ENCODE peak calls at places on chromosomes 12 and 14, in eight cellular contexts. G is progenitor cell of endocrine pancreas, W is tibial nerve, X is fibroblast of mammary gland, N is HL-60, D is H9, L is endodermal cell, A is GM20000. O is an unnamed sample.

GRCh38 chr12:90211017-90211416 is 502.4 kb upstream of the ATP2B1 start:
- DNase-seq in G (no peak), W (no peak), X (peak; percentile 57), N (no peak), D (no peak), L (no peak), A (no peak), O (no peak)

GRCh38 chr12:21065845-21066244 is 65.1 kb upstream of the SLCO1B1 start:
- DNase-seq in G (no peak), W (no peak), X (no peak), N (no peak), D (no peak), L (peak; percentile 59), A (no peak), O (no peak)

GRCh38 chr14:68549057-68549421 is 243.8 kb downstream of the ZFP36L1 start:
- DNase-seq in G (no peak), W (no peak), X (peak; percentile 96), N (no peak), D (no peak), L (no peak), A (no peak), O (no peak)

GRCh38 chr14:76201162-76201561 is 49.4 kb downstream of the GPATCH2L start:
- DNase-seq in G (no peak), W (no peak), X (peak; percentile 94), N (no peak), D (no peak), L (no peak), A (no peak), O (no peak)

GRCh38 chr12:53023-53734 is 13.4 kb upstream of the IQSEC3 start:
- DNase-seq in G (no peak), W (no peak), X (no peak), N (no peak), D (no peak), L (no peak), A (no peak), O (no peak)

GRCh38 chr14:64997108-64997794 is 10.6 kb downstream of the FNTB start:
- DNase-seq in G (no peak), W (no peak), X (peak; percentile 29), N (no peak), D (no peak), L (no peak), A (no peak), O (no peak)

GRCh38 chr12:107518868-107519267 is 166.7 kb upstream of the PWP1 start:
- DNase-seq in G (no peak), W (no peak), X (no peak), N (no peak), D (no peak), L (no peak), A (no peak), O (no peak)

GRCh38 chr14:86838363-86838762 is 1154.6 kb downstream of the GALC start:
- DNase-seq in G (no peak), W (no peak), X (peak; percentile 8), N (no peak), D (no peak), L (no peak), A (no peak), O (no peak)

GRCh38 chr12:53726342-53726741 is 910 bp downstream of the CALCOCO1 start:
- DNase-seq in G (no peak), W (no peak), X (no peak), N (no peak), D (no peak), L (no peak), A (peak; percentile 49), O (no peak)

GRCh38 chr12:57726151-57726883 is 12.2 kb downstream of the AGAP2 start:
- DNase-seq in G (peak; percentile 43), W (no peak), X (peak; percentile 80), N (no peak), D (peak; percentile 93), L (peak; percentile 97), A (peak; percentile 55), O (peak; percentile 75)
- TF ChIP-seq CTCF in G (peak; percentile 64), W (peak; percentile 67), X (peak; percentile 78), N (no peak), D (peak; percentile 90), L (peak; percentile 89), A (no peak), O (peak; percentile 63)

DNA sequence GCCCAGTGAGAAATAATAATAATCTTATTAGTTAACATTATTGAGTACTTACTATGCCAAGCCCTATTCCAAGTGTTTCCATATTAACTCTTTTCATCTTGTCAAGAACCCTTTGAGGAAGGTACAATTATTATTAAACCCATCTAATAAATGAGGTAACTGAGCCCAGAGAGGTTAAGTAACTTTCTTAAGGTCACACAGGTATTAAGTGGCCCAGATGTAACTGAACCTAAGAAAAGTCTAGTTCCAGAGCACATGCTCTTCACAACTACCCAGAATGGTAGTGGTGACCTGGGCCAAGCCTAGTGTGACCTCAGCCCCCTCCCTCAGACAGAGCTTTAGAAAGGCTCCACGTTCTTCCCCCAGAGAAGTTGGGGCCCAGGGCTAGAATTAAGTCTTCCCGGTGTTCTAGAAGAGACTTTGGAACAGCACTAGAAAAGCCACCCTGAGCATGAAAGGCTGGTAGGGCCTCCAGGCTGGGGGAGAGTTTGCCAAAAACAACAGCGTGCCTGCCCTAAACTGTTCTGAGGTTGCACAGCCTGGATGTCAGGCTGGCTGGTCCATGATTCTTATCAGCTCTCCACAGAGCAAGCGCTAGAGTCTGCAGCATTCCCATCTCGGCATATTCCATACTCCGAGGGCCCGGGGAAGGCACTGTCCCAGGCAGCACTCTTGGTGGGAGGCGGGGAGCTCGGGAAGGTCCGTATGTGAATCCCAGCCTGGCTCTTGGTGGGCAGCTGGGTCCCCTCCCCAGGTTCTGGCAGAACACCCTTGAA is 41.3 kb upstream of the CTDSP2 start:
- DNase-seq in G (no peak), W (no peak), X (peak; percentile 45), N (no peak), D (peak; percentile 52), L (peak; percentile 76), A (no peak), O (no peak)
- TF ChIP-seq CTCF in G (no peak), W (no peak), X (no peak), N (no peak), D (no peak), L (no peak), A (no peak), O (no peak)

GRCh38 chr12:46071769-46072624 is 81.6 kb upstream of the SCAF11 start:
- DNase-seq in G (peak; percentile 39), W (no peak), X (peak; percentile 64), N (peak; percentile 77), D (peak; percentile 86), L (peak; percentile 93), A (peak; percentile 63), O (peak; percentile 64)
- TF ChIP-seq CTCF in G (peak; percentile 89), W (peak; percentile 72), X (peak; percentile 99), N (peak; percentile 98), D (peak; percentile 93), L (peak; percentile 89), A (peak; percentile 75), O (peak; percentile 95)

GRCh38 chr12:25587346-25587745 is 34.3 kb upstream of the LMNTD1 start:
- DNase-seq in G (no peak), W (no peak), X (no peak), N (no peak), D (no peak), L (no peak), A (no peak), O (no peak)

GRCh38 chr12:25590021-25590721 is 37.1 kb upstream of the LMNTD1 start:
- DNase-seq in G (no peak), W (no peak), X (no peak), N (no peak), D (no peak), L (no peak), A (peak; percentile 8), O (no peak)

GRCh38 chr12:25594376-25594775 is 41.3 kb upstream of the LMNTD1 start:
- DNase-seq in G (no peak), W (no peak), X (peak; percentile 69), N (no peak), D (no peak), L (no peak), A (no peak), O (no peak)

GRCh38 chr12:25592725-25593495 is 39.8 kb upstream of the LMNTD1 start:
- DNase-seq in G (no peak), W (no peak), X (no peak), N (no peak), D (no peak), L (no peak), A (no peak), O (no peak)

GRCh38 chr12:25591132-25591531 is 38.0 kb upstream of the LMNTD1 start:
- DNase-seq in G (no peak), W (no peak), X (peak; percentile 26), N (no peak), D (peak; percentile 70), L (peak; percentile 87), A (no peak), O (no peak)
- TF ChIP-seq CTCF in G (peak; percentile 24), W (no peak), X (peak; percentile 42), N (no peak), D (peak; percentile 61), L (peak; percentile 97), A (no peak), O (no peak)